ENCODE peak calls at places on chromosomes 5 and 9, in five cellular contexts. One of them, this sample, is unnamed.

GRCh38 chr5:178083942-178084341 is 29.4 kb upstream of the N4BP3 start:
- DNase-seq in hepatocyte: no peak
- DNase-seq in endothelial cell: no peak
- DNase-seq in DMS 273 treated with DMSO at 0.1 percent for 48 hours: no peak
- DNase-seq in HT1080: no peak
- DNase-seq in this sample: no peak

GRCh38 chr5:90878549-90879196 is 320.1 kb downstream of the ADGRV1 start:
- DNase-seq in hepatocyte: peak; percentile 47
- DNase-seq in endothelial cell: no peak
- DNase-seq in DMS 273 treated with DMSO at 0.1 percent for 48 hours: no peak
- DNase-seq in HT1080: peak; percentile 52
- DNase-seq in this sample: no peak

GRCh38 chr9:135400496-135400895 is 79.1 kb upstream of the PPP1R26 start:
- DNase-seq in hepatocyte: no peak
- DNase-seq in endothelial cell: no peak
- DNase-seq in DMS 273 treated with DMSO at 0.1 percent for 48 hours: no peak
- DNase-seq in HT1080: no peak
- DNase-seq in this sample: no peak

GRCh38 chr9:2158111-2158610 is 143.0 kb downstream of the SMARCA2 start:
- DNase-seq in hepatocyte: peak; percentile 46
- DNase-seq in endothelial cell: peak; percentile 26
- DNase-seq in DMS 273 treated with DMSO at 0.1 percent for 48 hours: no peak
- DNase-seq in HT1080: peak; percentile 78
- DNase-seq in this sample: peak; percentile 56

GRCh38 chr9:65411336-65411735 is 126.3 kb upstream of the FOXD4L5 start:
- DNase-seq in hepatocyte: no peak
- DNase-seq in endothelial cell: no peak
- DNase-seq in DMS 273 treated with DMSO at 0.1 percent for 48 hours: no peak
- DNase-seq in HT1080: no peak
- DNase-seq in this sample: no peak

GRCh38 chr5:1155191-1156032 is 43.5 kb upstream of the SLC12A7 start:
- DNase-seq in hepatocyte: no peak
- DNase-seq in endothelial cell: no peak
- DNase-seq in DMS 273 treated with DMSO at 0.1 percent for 48 hours: no peak
- DNase-seq in HT1080: no peak
- DNase-seq in this sample: no peak

GRCh38 chr9:18347381-18348084 is 126.4 kb upstream of the ADAMTSL1 start:
- DNase-seq in hepatocyte: no peak
- DNase-seq in endothelial cell: no peak
- DNase-seq in DMS 273 treated with DMSO at 0.1 percent for 48 hours: no peak
- DNase-seq in HT1080: no peak
- DNase-seq in this sample: no peak

GRCh38 chr9:70340572-70340971 is 73.9 kb downstream of the KLF9 start:
- DNase-seq in hepatocyte: peak; percentile 36
- DNase-seq in endothelial cell: no peak
- DNase-seq in DMS 273 treated with DMSO at 0.1 percent for 48 hours: no peak
- DNase-seq in HT1080: no peak
- DNase-seq in this sample: peak; percentile 40

GRCh38 chr9:93949694-93950449 is 5.3 kb downstream of the BARX1 start:
- DNase-seq in hepatocyte: no peak
- DNase-seq in endothelial cell: no peak
- DNase-seq in DMS 273 treated with DMSO at 0.1 percent for 48 hours: no peak
- DNase-seq in HT1080: peak; percentile 44
- DNase-seq in this sample: peak; percentile 47

GRCh38 chr9:95076696-95077052 is 240.8 kb downstream of the FANCC start:
- DNase-seq in hepatocyte: no peak
- DNase-seq in endothelial cell: no peak
- DNase-seq in DMS 273 treated with DMSO at 0.1 percent for 48 hours: no peak
- DNase-seq in HT1080: no peak
- DNase-seq in this sample: no peak

GRCh38 chr5:600551-601541 is 11.3 kb upstream of the CEP72 start:
- DNase-seq in hepatocyte: no peak
- DNase-seq in endothelial cell: no peak
- DNase-seq in DMS 273 treated with DMSO at 0.1 percent for 48 hours: no peak
- DNase-seq in HT1080: no peak
- DNase-seq in this sample: peak; percentile 72

GRCh38 chr5:90092734-90093133 is 316.8 kb downstream of the CETN3 start:
- DNase-seq in hepatocyte: peak; percentile 8
- DNase-seq in endothelial cell: no peak
- DNase-seq in DMS 273 treated with DMSO at 0.1 percent for 48 hours: no peak
- DNase-seq in HT1080: no peak
- DNase-seq in this sample: no peak

GRCh38 chr5:104186510-104186909 is 623.9 kb upstream of the NUDT12 start:
- DNase-seq in hepatocyte: no peak
- DNase-seq in endothelial cell: no peak
- DNase-seq in DMS 273 treated with DMSO at 0.1 percent for 48 hours: no peak
- DNase-seq in HT1080: no peak
- DNase-seq in this sample: no peak

GRCh38 chr9:29511680-29512079 is 1938.4 kb upstream of the C9orf72 start:
- DNase-seq in hepatocyte: no peak
- DNase-seq in endothelial cell: no peak
- DNase-seq in DMS 273 treated with DMSO at 0.1 percent for 48 hours: no peak
- DNase-seq in HT1080: no peak
- DNase-seq in this sample: no peak

GRCh38 chr5:126138475-126139005 is 284.7 kb upstream of the GRAMD2B start:
- DNase-seq in hepatocyte: peak; percentile 41
- DNase-seq in endothelial cell: no peak
- DNase-seq in DMS 273 treated with DMSO at 0.1 percent for 48 hours: no peak
- DNase-seq in HT1080: no peak
- DNase-seq in this sample: peak; percentile 26

GRCh38 chr9:134181648-134182034 is 17.3 kb upstream of the RNU6ATAC start:
- DNase-seq in hepatocyte: no peak
- DNase-seq in endothelial cell: no peak
- DNase-seq in DMS 273 treated with DMSO at 0.1 percent for 48 hours: no peak
- DNase-seq in HT1080: no peak
- DNase-seq in this sample: no peak

GRCh38 chr9:22216730-22217160 is 207.6 kb upstream of the CDKN2B start:
- DNase-seq in hepatocyte: no peak
- DNase-seq in endothelial cell: no peak
- DNase-seq in DMS 273 treated with DMSO at 0.1 percent for 48 hours: no peak
- DNase-seq in HT1080: peak; percentile 54
- DNase-seq in this sample: no peak

GRCh38 chr5:167688731-167689130 is 602.7 kb upstream of the WWC1 start:
- DNase-seq in hepatocyte: no peak
- DNase-seq in endothelial cell: no peak
- DNase-seq in DMS 273 treated with DMSO at 0.1 percent for 48 hours: no peak
- DNase-seq in HT1080: peak; percentile 54
- DNase-seq in this sample: no peak

GRCh38 chr5:181121675-181122561 is 9.1 kb downstream of the OR2V1 start:
- DNase-seq in hepatocyte: no peak
- DNase-seq in endothelial cell: no peak
- DNase-seq in DMS 273 treated with DMSO at 0.1 percent for 48 hours: no peak
- DNase-seq in HT1080: no peak
- DNase-seq in this sample: no peak

GRCh38 chr5:14779975-14780374 is 91.6 kb downstream of the ANKH start:
- DNase-seq in hepatocyte: no peak
- DNase-seq in endothelial cell: no peak
- DNase-seq in DMS 273 treated with DMSO at 0.1 percent for 48 hours: no peak
- DNase-seq in HT1080: no peak
- DNase-seq in this sample: no peak

GRCh38 chr9:98085058-98085457 is 28.5 kb downstream of the NANS start:
- DNase-seq in hepatocyte: no peak
- DNase-seq in endothelial cell: no peak
- DNase-seq in DMS 273 treated with DMSO at 0.1 percent for 48 hours: no peak
- DNase-seq in HT1080: no peak
- DNase-seq in this sample: no peak

GRCh38 chr9:100216178-100216787 is 117.2 kb downstream of the INVS start:
- DNase-seq in hepatocyte: peak; percentile 56
- DNase-seq in endothelial cell: peak; percentile 63
- DNase-seq in DMS 273 treated with DMSO at 0.1 percent for 48 hours: no peak
- DNase-seq in HT1080: peak; percentile 54
- DNase-seq in this sample: peak; percentile 67

GRCh38 chr9:125679597-125680189 is 27.3 kb downstream of the MAPKAP1 start:
- DNase-seq in hepatocyte: no peak
- DNase-seq in endothelial cell: no peak
- DNase-seq in DMS 273 treated with DMSO at 0.1 percent for 48 hours: no peak
- DNase-seq in HT1080: no peak
- DNase-seq in this sample: no peak

GRCh38 chr5:28344803-28345433 is 1306.5 kb upstream of the CDH9 start:
- DNase-seq in hepatocyte: peak; percentile 74
- DNase-seq in endothelial cell: peak; percentile 32
- DNase-seq in DMS 273 treated with DMSO at 0.1 percent for 48 hours: peak; percentile 3
- DNase-seq in HT1080: peak; percentile 15
- DNase-seq in this sample: peak; percentile 86

GRCh38 chr5:135396459-135397055 is 2.5 kb downstream of the MACROH2A1 start:
- DNase-seq in hepatocyte: no peak
- DNase-seq in endothelial cell: no peak
- DNase-seq in DMS 273 treated with DMSO at 0.1 percent for 48 hours: no peak
- DNase-seq in HT1080: no peak
- DNase-seq in this sample: no peak

GRCh38 chr5:96687080-96687479 is 24.9 kb downstream of the CAST start:
- DNase-seq in hepatocyte: no peak
- DNase-seq in endothelial cell: no peak
- DNase-seq in DMS 273 treated with DMSO at 0.1 percent for 48 hours: no peak
- DNase-seq in HT1080: no peak
- DNase-seq in this sample: no peak

GRCh38 chr5:34526682-34527305 is 129.3 kb upstream of the RAI14 start:
- DNase-seq in hepatocyte: no peak
- DNase-seq in endothelial cell: no peak
- DNase-seq in DMS 273 treated with DMSO at 0.1 percent for 48 hours: no peak
- DNase-seq in HT1080: no peak
- DNase-seq in this sample: no peak